ENCODE peak calls at places on chromosome 2, in eight cellular contexts. B is upper lobe of right lung, K is AG04450, F is stomach, N is thyroid gland, W is H1, P is transverse colon, T is neural progenitor cell. M is an unnamed sample.
A peak's percentile ranks its signal among the peaks of the same experiment; 100 is the strongest.

GRCh38 chr2:65033178-65033577 is 23.0 kb upstream of the CEP68 start:
- DNase-seq in W (no peak), T (no peak), B (no peak), P (no peak), N (no peak), F (no peak), K (no peak), M (no peak)

GRCh38 chr2:35116151-35116550 is 1239.4 kb upstream of the CRIM1 start:
- DNase-seq in P (no peak), T (no peak), W (no peak), N (no peak), B (no peak), F (no peak), K (no peak), M (no peak)

GRCh38 chr2:228522276-228522675 is 340.8 kb upstream of the SPHKAP start:
- DNase-seq in K (no peak), N (no peak), W (no peak), T (no peak), P (no peak), B (no peak), F (no peak), M (no peak)

GRCh38 chr2:196307775-196308174 is 136.4 kb upstream of the STK17B start:
- DNase-seq in F (no peak), T (no peak), K (no peak), W (no peak), P (no peak), B (no peak), N (no peak), M (no peak)

GRCh38 chr2:189698020-189698887 is 23.8 kb downstream of the ANKAR start:
- DNase-seq in K (no peak), F (peak; percentile 30), W (peak; percentile 44), N (peak; percentile 53), B (no peak), P (peak; percentile 21), T (peak; percentile 56), M (peak; percentile 13)

GRCh38 chr2:54176577-54176976 is 61.2 kb downstream of the ACYP2 start:
- DNase-seq in T (no peak), B (peak; percentile 64), P (peak; percentile 9), K (peak; percentile 21), W (peak; percentile 10), N (peak; percentile 81), F (no peak), M (peak; percentile 78)

GRCh38 chr2:84152471-84152870 is 306.6 kb downstream of the SUCLG1 start:
- DNase-seq in P (no peak), W (no peak), F (no peak), K (no peak), B (no peak), N (no peak), T (no peak), M (no peak)

GRCh38 chr2:128321784-128322650 is 3.3 kb upstream of the HS6ST1 start:
- DNase-seq in F (peak; percentile 88), K (no peak), W (peak; percentile 33), P (peak; percentile 87), T (peak; percentile 94), N (peak; percentile 85), B (peak; percentile 91), M (peak; percentile 82)

GRCh38 chr2:217825469-217826235 is 177.1 kb downstream of the TNS1 start:
- DNase-seq in F (no peak), N (no peak), T (no peak), B (peak; percentile 56), W (no peak), P (no peak), K (no peak), M (no peak)

GRCh38 chr2:217828336-217828735 is 174.5 kb downstream of the TNS1 start:
- DNase-seq in W (no peak), F (no peak), K (no peak), P (no peak), N (peak; percentile 35), B (no peak), T (no peak), M (no peak)

GRCh38 chr2:217827430-217828201 is 175.2 kb downstream of the TNS1 start:
- DNase-seq in F (no peak), W (no peak), B (peak; percentile 83), N (peak; percentile 90), T (no peak), K (no peak), P (no peak), M (no peak)

GRCh38 chr2:217824223-217824622 is 178.6 kb downstream of the TNS1 start:
- DNase-seq in B (no peak), K (no peak), W (no peak), T (no peak), F (no peak), P (no peak), N (no peak), M (no peak)

DNA sequence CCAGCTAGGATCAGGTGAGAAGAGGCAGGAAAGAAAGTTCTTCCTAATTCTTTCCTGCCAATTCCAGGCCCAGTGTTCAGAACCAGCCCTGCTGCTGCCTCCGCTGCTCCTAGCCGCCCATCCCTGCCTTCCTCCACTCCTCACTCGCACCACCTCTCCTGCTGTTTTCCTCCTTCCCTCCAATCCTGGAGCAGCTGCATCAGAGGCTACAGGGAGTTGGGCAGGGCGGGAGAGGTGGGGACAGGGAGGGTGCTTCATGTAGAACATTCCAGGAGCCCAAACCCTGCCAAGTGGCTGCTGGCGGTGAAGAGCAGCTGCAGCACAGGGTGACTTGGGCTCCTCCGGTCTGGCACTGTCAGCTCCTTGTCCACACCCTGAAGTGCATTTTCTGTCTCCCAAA is 176.3 kb downstream of the TNS1 start:
- DNase-seq in K (no peak), F (no peak), N (peak; percentile 97), B (peak; percentile 82), P (peak; percentile 49), W (no peak), T (no peak), M (no peak)
- H3K27ac ChIP-seq in K (no peak overlapping the region), F (peak overlapping the region; percentile 67), N (peak overlapping the region; percentile 85), B (peak overlapping the region; percentile 49), P (peak overlapping the region; percentile 73), W (no peak overlapping the region), T (no peak overlapping the region), M (no peak overlapping the region)

GRCh38 chr2:224362094-224362493 is 39.8 kb downstream of the FAM124B start:
- DNase-seq in F (no peak), T (no peak), P (no peak), B (no peak), N (no peak), K (no peak), W (no peak), M (no peak)

GRCh38 chr2:224357098-224357901 is 44.6 kb downstream of the FAM124B start:
- DNase-seq in P (peak; percentile 53), F (peak; percentile 49), K (peak; percentile 30), T (peak; percentile 64), W (no peak), N (peak; percentile 26), B (no peak), M (peak; percentile 44)

GRCh38 chr2:224363281-224363680 is 38.6 kb downstream of the FAM124B start:
- DNase-seq in T (no peak), F (no peak), W (no peak), B (no peak), P (peak; percentile 13), N (no peak), K (no peak), M (no peak)

GRCh38 chr2:224360801-224361251 is 41.1 kb downstream of the FAM124B start:
- DNase-seq in K (no peak), N (no peak), B (no peak), F (no peak), T (no peak), W (no peak), P (no peak), M (no peak)

DNA sequence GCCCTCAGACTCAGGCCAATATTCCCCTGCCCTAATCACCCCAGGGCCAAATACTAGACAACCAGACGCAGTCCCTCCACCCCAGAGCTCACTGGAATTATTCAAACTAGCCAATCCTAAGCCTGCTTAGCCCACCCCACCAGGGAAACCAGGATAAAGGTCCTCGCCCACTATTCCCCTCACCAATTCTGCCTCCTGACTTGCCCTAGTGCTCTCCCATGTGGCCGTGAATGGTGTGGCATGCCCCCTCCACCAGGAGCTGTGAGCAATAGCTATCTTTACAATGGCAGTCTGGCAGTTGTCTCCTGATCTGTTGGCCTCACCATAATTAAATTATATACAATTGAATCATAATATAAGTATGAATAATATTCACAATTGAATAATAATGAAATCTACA is 42.3 kb downstream of the FAM124B start:
- DNase-seq in B (no peak), N (no peak), W (no peak), P (no peak), T (peak; percentile 59), F (no peak), K (no peak), M (peak; percentile 78)
- TF ChIP-seq CTCF in B (peak; percentile 18), N (no peak), W (peak; percentile 76), P (no peak), T (peak; percentile 56), F (no peak), K (peak; percentile 40), M (peak; percentile 71)

GRCh38 chr2:133240505-133241230 is 327.6 kb downstream of the NCKAP5 start:
- DNase-seq in N (no peak), F (no peak), B (no peak), P (no peak), T (no peak), K (no peak), W (no peak), M (no peak)

GRCh38 chr2:133235959-133236358 is 332.3 kb downstream of the NCKAP5 start:
- DNase-seq in B (no peak), N (no peak), W (no peak), K (peak; percentile 24), P (no peak), F (no peak), T (no peak), M (no peak)

GRCh38 chr2:133241231-133241575 is 327.1 kb downstream of the NCKAP5 start:
- DNase-seq in K (peak; percentile 80), P (no peak), T (no peak), W (no peak), N (no peak), B (no peak), F (no peak), M (no peak)
- H3K4me3 ChIP-seq in K (peak overlapping the region; percentile 41), P (no peak overlapping the region), T (no peak overlapping the region), W (no peak overlapping the region), N (no peak overlapping the region), B (peak overlapping the region; percentile 16), F (no peak overlapping the region), M (no peak overlapping the region)

GRCh38 chr2:30405266-30405592 is 41.8 kb upstream of the LCLAT1 start:
- DNase-seq in K (no peak), F (no peak), N (no peak), B (no peak), T (no peak), W (no peak), P (no peak), M (no peak)

GRCh38 chr2:30406853-30407252 is 40.2 kb upstream of the LCLAT1 start:
- DNase-seq in B (no peak), T (no peak), W (no peak), K (no peak), N (no peak), F (no peak), P (no peak), M (no peak)

GRCh38 chr2:30402441-30403182 is 44.4 kb upstream of the LCLAT1 start:
- DNase-seq in P (no peak), T (no peak), F (no peak), K (no peak), N (no peak), B (no peak), W (no peak), M (no peak)

GRCh38 chr2:30404354-30405265 is 42.4 kb upstream of the LCLAT1 start:
- DNase-seq in T (peak; percentile 52), W (no peak), B (no peak), K (no peak), P (no peak), N (peak; percentile 29), F (no peak), M (no peak)

DNA sequence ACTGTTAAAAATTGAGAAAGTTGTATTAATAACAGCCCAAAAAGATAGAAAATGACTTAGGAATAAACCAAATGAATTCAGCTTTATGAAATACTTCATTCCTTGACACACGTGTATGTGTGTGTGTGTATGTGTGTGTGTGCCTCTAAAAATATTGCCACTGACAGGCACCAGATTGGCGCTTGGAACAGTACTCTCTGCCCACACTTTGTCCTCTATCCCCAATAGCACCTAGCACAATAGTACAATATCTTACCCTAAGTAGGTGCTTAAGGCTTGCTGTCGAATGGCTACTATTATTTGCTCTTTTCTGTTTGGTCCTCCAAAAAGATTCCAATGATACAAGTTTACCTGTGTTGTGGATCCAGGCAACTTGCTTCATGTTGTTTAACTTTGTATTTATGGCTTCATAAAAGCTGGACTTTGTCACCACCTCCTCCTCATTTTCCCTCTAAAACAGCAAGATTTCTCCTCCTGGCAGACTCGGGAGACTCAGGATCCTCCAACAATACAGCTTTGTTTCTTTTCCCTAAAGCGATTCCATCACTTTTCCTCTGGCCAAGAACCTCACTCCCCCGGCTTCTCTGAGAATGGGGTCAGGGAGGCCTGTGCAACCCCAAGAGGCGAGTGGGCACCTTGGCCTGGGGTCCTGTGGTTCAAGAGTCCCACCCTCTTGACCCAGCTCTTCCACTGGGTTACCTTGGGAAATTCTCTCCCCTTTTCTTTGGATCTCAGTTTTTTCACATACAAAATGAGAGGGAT is 43.3 kb upstream of the LCLAT1 start:
- DNase-seq in F (no peak), K (no peak), T (no peak), B (no peak), W (no peak), P (no peak), N (no peak), M (no peak)
- H3K27ac ChIP-seq in F (peak overlapping the region; percentile 47), K (peak overlapping the region; percentile 75), T (peak overlapping the region; percentile 25), B (peak overlapping the region; percentile 51), W (no peak overlapping the region), P (peak overlapping the region; percentile 54), N (no peak overlapping the region), M (no peak overlapping the region)